ENCODE peak calls at places on chromosomes 1 and 21, in ten cellular contexts. H is dorsolateral prefrontal cortex; M is CD4-positive, alpha-beta T cell; V is ovary; D is omental fat pad; T is astrocyte of the cerebellum; K is fibroblast of pulmonary artery; U is PC-3; N is K562; I is spleen. S is an unnamed sample.

GRCh38 chr1:226574044-226574443 is 25.5 kb downstream of the STUM start:
- DNase-seq in H (no peak), M (no peak), V (no peak), D (no peak), T (no peak), K (no peak), U (no peak), N (no peak), I (no peak), S (no peak)

GRCh38 chr1:67855944-67856343 is 22.7 kb upstream of the GNG12 start:
- DNase-seq in H (no peak), M (no peak), V (no peak), D (no peak), T (no peak), K (peak), U (no peak), N (no peak), I (no peak), S (no peak)

GRCh38 chr1:94542088-94542671 is 621 bp upstream of the F3 start:
- DNase-seq in H (no peak), M (no peak), V (peak), D (no peak), T (no peak), K (peak), U (peak), N (no peak), I (peak), S (no peak)

GRCh38 chr1:62040450-62040849 is 154.2 kb upstream of the L1TD1 start:
- DNase-seq in H (no peak), M (no peak), V (no peak), D (no peak), T (no peak), K (no peak), U (no peak), N (no peak), I (no peak), S (no peak)

GRCh38 chr1:10212476-10212875 is 2.1 kb downstream of the KIF1B start:
- DNase-seq in H (no peak), M (no peak), V (no peak), D (no peak), T (no peak), K (no peak), U (no peak), N (no peak), I (no peak), S (no peak)

GRCh38 chr1:44631333-44631646 is 43.0 kb downstream of the TMEM53 start:
- DNase-seq in H (no peak), M (no peak), V (no peak), D (no peak), T (no peak), K (no peak), U (no peak), N (no peak), I (no peak), S (no peak)

GRCh38 chr1:20680269-20680668 is 19.1 kb upstream of the DDOST start:
- DNase-seq in H (no peak), M (no peak), V (no peak), D (no peak), T (no peak), K (no peak), U (no peak), N (no peak), I (no peak), S (no peak)

GRCh38 chr1:15381805-15382204 is 27.9 kb upstream of the EFHD2 start:
- DNase-seq in H (no peak), M (no peak), V (no peak), D (no peak), T (no peak), K (no peak), U (no peak), N (no peak), I (no peak), S (no peak)

GRCh38 chr1:3319874-3320245 is 134.6 kb upstream of the ARHGEF16 start:
- DNase-seq in H (no peak), M (no peak), V (no peak), D (no peak), T (no peak), K (peak), U (peak), N (peak), I (no peak), S (no peak)

GRCh38 chr1:62435231-62436038 is 1.4 kb upstream of the USP1 start:
- DNase-seq in H (no peak), M (no peak), V (peak), D (no peak), T (peak), K (no peak), U (no peak), N (peak), I (peak), S (no peak)

GRCh38 chr1:68254667-68255226 is 22.4 kb upstream of the WLS start:
- DNase-seq in H (no peak), M (no peak), V (no peak), D (no peak), T (no peak), K (no peak), U (no peak), N (no peak), I (no peak), S (no peak)

GRCh38 chr1:185969524-185969991 is 235.4 kb downstream of the HMCN1 start:
- DNase-seq in H (no peak), M (no peak), V (no peak), D (no peak), T (no peak), K (peak), U (peak), N (no peak), I (no peak), S (no peak)

GRCh38 chr1:26360051-26360806 is 6.3 kb upstream of the CRYBG2 start:
- DNase-seq in H (no peak), M (peak), V (no peak), D (no peak), T (no peak), K (no peak), U (no peak), N (no peak), I (no peak), S (peak)

GRCh38 chr1:228259368-228259894 is 51.6 kb downstream of the OBSCN start:
- DNase-seq in H (no peak), M (no peak), V (no peak), D (no peak), T (no peak), K (no peak), U (no peak), N (no peak), I (no peak), S (no peak)

GRCh38 chr1:218810336-218810735 is 363.3 kb upstream of the LYPLAL1 start:
- DNase-seq in H (no peak), M (no peak), V (no peak), D (no peak), T (no peak), K (peak), U (no peak), N (no peak), I (no peak), S (no peak)

GRCh38 chr1:74245168-74245753 is 10.1 kb downstream of the TNNI3K start:
- DNase-seq in H (no peak), M (no peak), V (no peak), D (no peak), T (peak), K (no peak), U (no peak), N (no peak), I (no peak), S (no peak)

GRCh38 chr1:218967836-218968235 is 205.8 kb upstream of the LYPLAL1 start:
- DNase-seq in H (no peak), M (no peak), V (no peak), D (no peak), T (peak), K (peak), U (peak), N (no peak), I (no peak), S (no peak)

GRCh38 chr1:156429308-156430060 is 60.5 kb downstream of the RHBG start:
- DNase-seq in H (no peak), M (no peak), V (no peak), D (no peak), T (no peak), K (no peak), U (no peak), N (no peak), I (no peak), S (no peak)

GRCh38 chr1:200099040-200099439 is 71.5 kb downstream of the NR5A2 start:
- DNase-seq in H (no peak), M (no peak), V (peak), D (no peak), T (peak), K (peak), U (peak), N (no peak), I (no peak), S (no peak)

GRCh38 chr1:52268372-52268771 is 97.6 kb downstream of the CC2D1B start:
- DNase-seq in H (no peak), M (no peak), V (no peak), D (no peak), T (no peak), K (peak), U (no peak), N (no peak), I (no peak), S (no peak)

GRCh38 chr1:84510668-84511067 is 4.3 kb upstream of the GNG5 start:
- DNase-seq in H (no peak), M (no peak), V (no peak), D (no peak), T (no peak), K (no peak), U (no peak), N (no peak), I (no peak), S (no peak)

GRCh38 chr1:103248417-103249102 is 140.2 kb upstream of the COL11A1 start:
- DNase-seq in H (no peak), M (no peak), V (no peak), D (no peak), T (no peak), K (no peak), U (no peak), N (no peak), I (no peak), S (no peak)

GRCh38 chr1:10624256-10625050 is 149.7 kb downstream of the PEX14 start:
- DNase-seq in H (no peak), M (no peak), V (no peak), D (no peak), T (no peak), K (no peak), U (no peak), N (no peak), I (peak), S (no peak)

GRCh38 chr1:159826436-159827101 is at the start of gene SLAMF8:
- DNase-seq in H (no peak), M (no peak), V (no peak), D (no peak), T (no peak), K (peak), U (no peak), N (no peak), I (peak), S (no peak)

GRCh38 chr1:162676087-162676486 is 43.8 kb downstream of the DDR2 start:
- DNase-seq in H (no peak), M (no peak), V (peak), D (no peak), T (peak), K (peak), U (peak), N (no peak), I (no peak), S (no peak)

GRCh38 chr1:216927111-216927510 is 203.9 kb upstream of the ESRRG start:
- DNase-seq in H (no peak), M (no peak), V (no peak), D (no peak), T (no peak), K (no peak), U (no peak), N (no peak), I (no peak), S (no peak)

GRCh38 chr1:25220666-25221065 is 11.6 kb downstream of the SYF2 start:
- DNase-seq in H (no peak), M (no peak), V (no peak), D (no peak), T (no peak), K (no peak), U (no peak), N (no peak), I (no peak), S (no peak)

GRCh38 chr1:34235594-34235993 is 58.9 kb downstream of the C1orf94 start:
- DNase-seq in H (no peak), M (no peak), V (no peak), D (no peak), T (no peak), K (no peak), U (no peak), N (no peak), I (no peak), S (no peak)

GRCh38 chr1:38512789-38513188 is 346.8 kb downstream of the RRAGC start:
- DNase-seq in H (no peak), M (no peak), V (no peak), D (no peak), T (no peak), K (no peak), U (no peak), N (no peak), I (no peak), S (no peak)

GRCh38 chr21:44613386-44614155 is 1.7 kb downstream of the KRTAP10-8 start:
- DNase-seq in H (no peak), M (no peak), V (no peak), D (no peak), T (no peak), K (no peak), U (no peak), N (no peak), I (no peak), S (no peak)

GRCh38 chr1:66380452-66381212 is 153.3 kb upstream of the SGIP1 start:
- DNase-seq in H (no peak), M (no peak), V (no peak), D (no peak), T (no peak), K (no peak), U (no peak), N (no peak), I (peak), S (peak)

GRCh38 chr1:42210421-42211133 is 46.0 kb upstream of the GUCA2A start:
- DNase-seq in H (no peak), M (no peak), V (no peak), D (no peak), T (no peak), K (peak), U (peak), N (peak), I (no peak), S (no peak)

GRCh38 chr1:206116191-206116872 is 856 bp downstream of the AVPR1B start:
- DNase-seq in H (peak), M (no peak), V (no peak), D (no peak), T (no peak), K (no peak), U (no peak), N (no peak), I (no peak), S (no peak)

GRCh38 chr1:151801846-151802245 is 3.4 kb downstream of the LINGO4 start:
- DNase-seq in H (no peak), M (no peak), V (no peak), D (no peak), T (no peak), K (no peak), U (no peak), N (no peak), I (no peak), S (no peak)

GRCh38 chr1:151800830-151801229 is 4.4 kb downstream of the LINGO4 start:
- DNase-seq in H (no peak), M (no peak), V (no peak), D (no peak), T (no peak), K (no peak), U (no peak), N (no peak), I (no peak), S (no peak)

GRCh38 chr1:151803164-151803563 is 2.1 kb downstream of the LINGO4 start:
- DNase-seq in H (no peak), M (no peak), V (no peak), D (no peak), T (no peak), K (no peak), U (no peak), N (no peak), I (no peak), S (no peak)

GRCh38 chr1:151801310-151801820 is 3.9 kb downstream of the LINGO4 start:
- DNase-seq in H (no peak), M (no peak), V (no peak), D (no peak), T (no peak), K (no peak), U (no peak), N (no peak), I (no peak), S (no peak)

GRCh38 chr1:151802372-151802771 is 2.8 kb downstream of the LINGO4 start:
- DNase-seq in H (no peak), M (no peak), V (no peak), D (no peak), T (no peak), K (no peak), U (no peak), N (no peak), I (no peak), S (no peak)
- TF ChIP-seq CTCF in H (no peak), M (no peak), V (no peak), D (no peak), T (no peak), K (no peak), U (no peak), N (no peak), I (no peak), S (no peak)

GRCh38 chr21:42833439-42833815 is 45.9 kb downstream of the WDR4 start:
- DNase-seq in H (no peak), M (peak), V (no peak), D (no peak), T (no peak), K (no peak), U (peak), N (peak), I (peak), S (no peak)

GRCh38 chr21:42829417-42829816 is 49.9 kb downstream of the WDR4 start:
- DNase-seq in H (no peak), M (no peak), V (no peak), D (no peak), T (no peak), K (no peak), U (no peak), N (no peak), I (peak), S (no peak)

GRCh38 chr21:42829954-42830353 is 49.4 kb downstream of the WDR4 start:
- DNase-seq in H (no peak), M (no peak), V (peak), D (no peak), T (no peak), K (no peak), U (no peak), N (no peak), I (peak), S (no peak)

GRCh38 chr21:42827588-42827987 is 51.8 kb downstream of the WDR4 start:
- DNase-seq in H (no peak), M (no peak), V (no peak), D (no peak), T (no peak), K (no peak), U (no peak), N (no peak), I (no peak), S (no peak)

GRCh38 chr21:42830456-42831455 is 48.6 kb downstream of the WDR4 start:
- DNase-seq in H (no peak), M (no peak), V (peak), D (no peak), T (no peak), K (no peak), U (peak), N (no peak), I (peak), S (no peak)
- TF ChIP-seq CTCF in H (no peak), M (no peak), V (no peak), D (no peak), T (no peak), K (no peak), U (peak), N (peak), I (no peak), S (no peak)

GRCh38 chr1:235329139-235329808 is 904 bp downstream of the GGPS1 start:
- DNase-seq in H (peak), M (peak), V (no peak), D (no peak), T (peak), K (peak), U (peak), N (peak), I (peak), S (peak)
- TF ChIP-seq CTCF in H (no peak), M (peak), V (no peak), D (no peak), T (peak), K (no peak), U (no peak), N (no peak), I (no peak), S (no peak)

DNA sequence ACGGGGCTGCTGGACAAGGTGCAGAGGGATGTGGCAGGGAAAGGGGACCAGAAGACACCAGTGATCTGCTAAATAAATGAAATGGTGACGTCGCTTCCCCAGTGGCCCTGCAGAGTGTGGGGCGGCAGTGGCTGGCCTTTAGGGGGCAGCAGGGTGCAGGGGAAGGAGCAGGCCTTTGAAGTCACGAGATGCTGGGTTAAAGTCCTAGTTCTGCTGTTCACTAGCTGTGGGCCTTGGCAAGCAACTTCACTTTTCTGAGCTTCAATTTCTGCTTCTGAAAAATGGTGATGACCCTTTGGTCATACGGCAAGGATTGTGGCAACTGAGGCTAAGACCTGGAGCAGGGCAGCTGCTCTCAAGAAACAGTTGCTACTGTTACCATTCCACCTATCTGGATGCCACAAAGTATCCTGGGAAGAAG is 9.2 kb upstream of the GALE start:
- DNase-seq in H (no peak), M (peak), V (no peak), D (no peak), T (no peak), K (peak), U (peak), N (peak), I (peak), S (peak)
- TF ChIP-seq CTCF in H (peak), M (peak), V (no peak), D (no peak), T (peak), K (peak), U (peak), N (peak), I (peak), S (no peak)

GRCh38 chr1:11753555-11754208 is 8.3 kb upstream of the C1orf167 start:
- DNase-seq in H (no peak), M (no peak), V (no peak), D (no peak), T (peak), K (no peak), U (no peak), N (no peak), I (no peak), S (no peak)
- TF ChIP-seq CTCF in H (no peak), M (no peak), V (no peak), D (no peak), T (no peak), K (no peak), U (no peak), N (no peak), I (no peak), S (no peak)

GRCh38 chr1:80217377-80217986 is 1211.0 kb upstream of the ADGRL4 start:
- DNase-seq in H (no peak), M (no peak), V (no peak), D (no peak), T (peak), K (peak), U (peak), N (peak), I (no peak), S (no peak)
- TF ChIP-seq CTCF in H (peak), M (no peak), V (peak), D (no peak), T (peak), K (peak), U (peak), N (no peak), I (peak), S (no peak)